ENCODE peak calls at places on chromosomes 7 and 10, in nine cellular contexts. O, V, T, Z, J, X, Q, C and K are unnamed samples.

GRCh38 chr7:37916017-37916672 is 472 bp downstream of the SFRP4 start:
- DNase-seq in O (no peak), C (no peak), Z (no peak), Q (peak; percentile 62), X (no peak), V (no peak), T (peak; percentile 53), J (no peak), K (no peak)

GRCh38 chr7:134469622-134470021 is 10.7 kb upstream of the AKR1B1 start:
- DNase-seq in T (no peak), J (no peak), Q (no peak), O (no peak), V (no peak), C (no peak), Z (no peak), X (no peak), K (no peak)

GRCh38 chr7:31263363-31263762 is 77.2 kb downstream of the NEUROD6 start:
- DNase-seq in J (no peak), Z (no peak), Q (no peak), C (no peak), T (no peak), V (no peak), X (no peak), O (no peak), K (no peak)

GRCh38 chr10:15725603-15726002 is 5.9 kb upstream of the ITGA8 start:
- DNase-seq in V (peak; percentile 33), Q (peak; percentile 56), T (peak; percentile 29), X (peak; percentile 64), C (peak; percentile 36), O (no peak), Z (peak; percentile 81), J (peak; percentile 67), K (no peak)

GRCh38 chr10:52890281-52890680 is 117.7 kb upstream of the MBL2 start:
- DNase-seq in J (no peak), Z (no peak), O (no peak), Q (no peak), T (no peak), X (no peak), V (no peak), C (no peak), K (no peak)

GRCh38 chr7:136030867-136031318 is 53.7 kb upstream of the MTPN start:
- DNase-seq in T (no peak), X (no peak), J (no peak), Q (no peak), O (no peak), Z (no peak), V (no peak), C (no peak), K (no peak)

GRCh38 chr10:125812128-125812527 is 10.9 kb downstream of the UROS start:
- DNase-seq in X (no peak), O (no peak), J (peak; percentile 58), T (no peak), V (no peak), Q (no peak), C (no peak), Z (peak; percentile 20), K (no peak)

GRCh38 chr10:80599424-80599847 is 61.7 kb downstream of the SH2D4B start:
- DNase-seq in C (peak; percentile 46), O (no peak), J (peak; percentile 22), Q (peak; percentile 92), V (peak; percentile 6), Z (peak; percentile 16), X (peak; percentile 46), T (peak; percentile 12), K (no peak)

GRCh38 chr10:91689731-91690168 is 56.9 kb upstream of the PPP1R3C start:
- DNase-seq in X (no peak), Z (peak; percentile 70), V (no peak), C (no peak), T (no peak), O (no peak), Q (peak; percentile 7), J (peak; percentile 54), K (no peak)

GRCh38 chr7:88322151-88322550 is 15.5 kb upstream of the STEAP4 start:
- DNase-seq in Z (no peak), C (no peak), O (no peak), X (no peak), J (no peak), V (peak; percentile 22), Q (no peak), T (no peak), K (no peak)

GRCh38 chr7:129480674-129481363 is 21.5 kb upstream of the SMKR1 start:
- DNase-seq in Z (no peak), C (no peak), J (peak; percentile 82), O (no peak), V (no peak), Q (no peak), X (no peak), T (no peak), K (no peak)

GRCh38 chr7:157268540-157268939 is 68.3 kb upstream of the DNAJB6 start:
- DNase-seq in X (no peak), Z (no peak), C (no peak), T (peak; percentile 16), O (no peak), Q (no peak), V (no peak), J (peak; percentile 14), K (no peak)